ENCODE peak calls at places on chromosomes 12 and 14, in five cellular contexts. C is HEK293T, B is HepG2, J is NT2/D1, O is H1. H is an unnamed sample.

GRCh38 chr12:2319747-2320146 is 267.0 kb downstream of the CACNA1C start:
- DNase-seq in C (no peak), B (no peak), J (peak), O (no peak), H (no peak)

GRCh38 chr12:14824012-14824634 is 10.1 kb upstream of the SMCO3 start:
- DNase-seq in C (no peak), B (no peak), J (no peak), O (no peak), H (no peak)

GRCh38 chr12:87025976-87026375 is 769.8 kb upstream of the MGAT4C start:
- DNase-seq in C (no peak), B (no peak), J (no peak), O (no peak), H (no peak)

GRCh38 chr12:77782034-77782433 is 48.7 kb upstream of the NAV3 start:
- DNase-seq in C (no peak), B (no peak), J (no peak), O (no peak), H (no peak)

GRCh38 chr12:65662590-65662989 is 161.7 kb upstream of the HMGA2 start:
- DNase-seq in C (no peak), B (no peak), J (no peak), O (no peak), H (no peak)

GRCh38 chr14:32208490-32208889 is 5.4 kb upstream of the RNU6-8 start:
- DNase-seq in C (no peak), B (no peak), J (no peak), O (no peak), H (no peak)

GRCh38 chr14:61616524-61617185 is 78.7 kb upstream of the HIF1A start:
- DNase-seq in C (no peak), B (peak), J (no peak), O (no peak), H (no peak)

GRCh38 chr14:23600806-23601205 is 22.2 kb upstream of the JPH4 start:
- DNase-seq in C (no peak), B (no peak), J (no peak), O (no peak), H (no peak)

GRCh38 chr12:53604581-53604980 is 21.6 kb downstream of the ATF7 start:
- DNase-seq in C (no peak), B (no peak), J (no peak), O (no peak), H (no peak)

GRCh38 chr12:32302218-32302826 is 97.0 kb upstream of the FGD4 start:
- DNase-seq in C (peak), B (peak), J (peak), O (no peak), H (peak)

GRCh38 chr12:28629691-28630090 is 439.4 kb downstream of the CCDC91 start:
- DNase-seq in C (no peak), B (no peak), J (no peak), O (no peak), H (no peak)

GRCh38 chr14:68247867-68248266 is 428.3 kb downstream of the RAD51B start:
- DNase-seq in C (no peak), B (no peak), J (no peak), O (no peak), H (no peak)

GRCh38 chr12:57268264-57268663 is 17.3 kb upstream of the STAC3 start:
- DNase-seq in C (no peak), B (no peak), J (no peak), O (no peak), H (no peak)

GRCh38 chr12:103178681-103179080 is 221.2 kb downstream of the ASCL1 start:
- DNase-seq in C (no peak), B (no peak), J (no peak), O (no peak), H (no peak)

GRCh38 chr14:100522616-100523021 is 64.6 kb downstream of the BEGAIN start:
- DNase-seq in C (no peak), B (no peak), J (no peak), O (peak), H (no peak)

GRCh38 chr12:66269757-66270383 is 32.4 kb upstream of the HELB start:
- DNase-seq in C (peak), B (peak), J (no peak), O (no peak), H (peak)

GRCh38 chr12:88553941-88554658 is 26.2 kb downstream of the KITLG start:
- DNase-seq in C (peak), B (peak), J (no peak), O (no peak), H (no peak)

GRCh38 chr14:99971929-99972747 is 93.1 kb upstream of the EVL start:
- DNase-seq in C (peak), B (no peak), J (no peak), O (no peak), H (no peak)

GRCh38 chr12:108768591-108769500 is 37.5 kb upstream of the CORO1C start:
- DNase-seq in C (no peak), B (peak), J (no peak), O (peak), H (peak)

GRCh38 chr12:131987552-131987951 is 37.8 kb downstream of the EP400 start:
- DNase-seq in C (no peak), B (no peak), J (no peak), O (peak), H (no peak)

GRCh38 chr14:72974661-72975060 is 48.4 kb downstream of the DCAF4 start:
- DNase-seq in C (no peak), B (no peak), J (no peak), O (no peak), H (no peak)

GRCh38 chr14:88023658-88024187 is 18.8 kb downstream of the GPR65 start:
- DNase-seq in C (no peak), B (peak), J (no peak), O (no peak), H (no peak)

GRCh38 chr14:104576607-104577332 is 2.8 kb upstream of the C14orf180 start:
- DNase-seq in C (no peak), B (peak), J (no peak), O (no peak), H (no peak)

GRCh38 chr14:58765375-58765774 is 127.6 kb downstream of the DACT1 start:
- DNase-seq in C (no peak), B (no peak), J (no peak), O (no peak), H (no peak)

GRCh38 chr12:93380480-93381121 is 2.9 kb downstream of the NUDT4 start:
- DNase-seq in C (peak), B (peak), J (no peak), O (no peak), H (no peak)

GRCh38 chr12:5206401-5207175 is 162.9 kb downstream of the KCNA5 start:
- DNase-seq in C (no peak), B (no peak), J (no peak), O (no peak), H (no peak)

GRCh38 chr12:39145175-39145999 is 240.0 kb upstream of the CPNE8 start:
- DNase-seq in C (no peak), B (no peak), J (peak), O (peak), H (no peak)

GRCh38 chr12:98439471-98440164 is 75.8 kb upstream of the TMPO start:
- DNase-seq in C (no peak), B (no peak), J (no peak), O (no peak), H (no peak)

GRCh38 chr12:106254724-106255123 is 6.9 kb upstream of the CKAP4 start:
- DNase-seq in C (no peak), B (no peak), J (peak), O (no peak), H (no peak)

GRCh38 chr12:12705833-12706520 is 10.0 kb upstream of the GPR19 start:
- DNase-seq in C (no peak), B (no peak), J (no peak), O (no peak), H (no peak)

GRCh38 chr14:59278111-59278510 is 89.6 kb downstream of the DAAM1 start:
- DNase-seq in C (no peak), B (peak), J (no peak), O (no peak), H (no peak)

GRCh38 chr12:127680516-127680915 is 586.5 kb upstream of the TMEM132C start:
- DNase-seq in C (no peak), B (no peak), J (no peak), O (no peak), H (no peak)

GRCh38 chr12:53533476-53533875 is 26.2 kb upstream of the NPFF start:
- DNase-seq in C (no peak), B (no peak), J (no peak), O (no peak), H (no peak)

GRCh38 chr12:29534935-29535334 is 37.4 kb upstream of the OVCH1 start:
- DNase-seq in C (no peak), B (peak), J (no peak), O (no peak), H (no peak)

GRCh38 chr14:51327376-51327775 is 87.3 kb downstream of the TMX1 start:
- DNase-seq in C (no peak), B (no peak), J (no peak), O (no peak), H (no peak)

GRCh38 chr12:53959314-53959713 is 4.6 kb downstream of the HOXC12 start:
- DNase-seq in C (no peak), B (no peak), J (no peak), O (no peak), H (no peak)

GRCh38 chr12:43847427-43847826 is 11.5 kb downstream of the TMEM117 start:
- DNase-seq in C (no peak), B (no peak), J (no peak), O (no peak), H (no peak)

GRCh38 chr14:26255213-26255612 is 342.6 kb downstream of the NOVA1 start:
- DNase-seq in C (peak), B (no peak), J (no peak), O (no peak), H (no peak)

GRCh38 chr12:46073321-46073720 is 82.9 kb upstream of the SCAF11 start:
- DNase-seq in C (no peak), B (no peak), J (no peak), O (no peak), H (no peak)

GRCh38 chr12:46067062-46067461 is 76.7 kb upstream of the SCAF11 start:
- DNase-seq in C (no peak), B (no peak), J (no peak), O (no peak), H (no peak)

GRCh38 chr12:46065412-46066166 is 75.2 kb upstream of the SCAF11 start:
- DNase-seq in C (no peak), B (no peak), J (no peak), O (no peak), H (peak)

GRCh38 chr12:46071769-46072624 is 81.6 kb upstream of the SCAF11 start:
- DNase-seq in C (peak), B (peak), J (peak), O (peak), H (peak)

DNA sequence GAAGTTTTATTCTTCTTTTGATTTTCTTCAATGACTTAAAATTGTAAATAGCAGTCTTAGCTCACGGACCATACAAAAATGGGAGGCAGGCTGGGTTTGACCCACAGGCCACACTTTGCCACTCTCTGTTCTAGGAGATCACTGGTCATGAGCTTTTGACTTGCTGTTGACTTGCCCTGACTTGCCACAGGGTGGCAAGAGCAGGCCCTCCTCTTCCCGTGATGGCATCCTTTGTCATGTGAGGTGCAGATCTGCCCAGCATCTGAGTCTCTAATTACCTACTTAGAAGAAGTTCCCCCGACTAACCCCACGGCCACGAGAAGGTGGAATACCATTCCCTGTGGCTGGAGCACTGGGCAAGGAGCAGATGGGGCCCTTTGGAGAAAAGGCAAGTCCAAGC is 81.0 kb upstream of the SCAF11 start:
- DNase-seq in C (no peak), B (no peak), J (no peak), O (no peak), H (no peak)
- TF ChIP-seq SUZ12 in C (no peak), B (no peak), J (no peak), O (no peak), H (no peak)

GRCh38 chr12:110638792-110639191 is 24.9 kb downstream of the TCTN1 start:
- DNase-seq in C (no peak), B (no peak), J (no peak), O (no peak), H (no peak)

GRCh38 chr12:110641512-110641911 is 27.6 kb downstream of the TCTN1 start:
- DNase-seq in C (peak), B (no peak), J (no peak), O (no peak), H (no peak)

GRCh38 chr12:110637869-110638441 is 24.0 kb downstream of the TCTN1 start:
- DNase-seq in C (no peak), B (no peak), J (no peak), O (no peak), H (no peak)

GRCh38 chr12:110640275-110641025 is 26.5 kb downstream of the TCTN1 start:
- DNase-seq in C (no peak), B (no peak), J (no peak), O (no peak), H (no peak)

GRCh38 chr12:110639336-110640178 is 25.6 kb downstream of the TCTN1 start:
- DNase-seq in C (no peak), B (no peak), J (no peak), O (no peak), H (no peak)
- TF ChIP-seq SUZ12 in C (no peak), B (no peak), J (no peak), O (no peak), H (no peak)

DNA sequence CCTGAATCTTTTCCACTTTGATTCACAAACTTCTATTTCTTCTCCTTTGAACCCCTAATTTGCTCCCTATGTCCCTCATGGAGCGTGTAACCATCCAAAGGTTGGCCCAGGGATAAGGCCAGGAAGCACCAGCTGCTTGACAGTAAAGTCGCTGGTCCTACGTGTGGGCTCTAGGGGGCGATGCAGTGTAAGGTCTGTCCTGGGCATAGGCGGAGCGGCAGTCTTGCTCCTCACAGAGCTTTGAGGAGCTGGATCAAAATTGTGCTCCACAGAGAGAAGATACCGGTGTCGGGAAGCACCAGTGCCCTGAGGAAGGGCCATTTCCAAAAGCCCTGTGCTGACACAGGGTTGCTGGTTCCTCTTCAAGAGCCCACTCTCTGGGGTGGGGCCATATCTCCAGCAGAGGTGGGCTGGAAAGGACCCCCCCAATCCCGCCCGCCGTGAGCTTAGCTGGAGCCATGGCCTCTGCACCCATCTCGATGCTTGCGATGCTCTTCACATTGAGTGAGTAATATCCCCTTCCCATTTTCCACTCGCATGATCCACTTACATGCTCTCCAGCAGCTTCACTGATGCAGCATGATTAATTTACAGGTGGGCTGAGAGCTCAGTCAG is 49.9 kb upstream of the OR4E1 start:
- DNase-seq in C (peak), B (peak), J (peak), O (peak), H (no peak)
- TF ChIP-seq SUZ12 in C (no peak), B (no peak), J (no peak), O (no peak), H (no peak)

GRCh38 chr14:102982852-102983470 is 60.5 kb downstream of the AMN start:
- DNase-seq in C (no peak), B (no peak), J (no peak), O (no peak), H (no peak)
- TF ChIP-seq SUZ12 in C (no peak), B (no peak), J (no peak), O (no peak), H (no peak)

DNA sequence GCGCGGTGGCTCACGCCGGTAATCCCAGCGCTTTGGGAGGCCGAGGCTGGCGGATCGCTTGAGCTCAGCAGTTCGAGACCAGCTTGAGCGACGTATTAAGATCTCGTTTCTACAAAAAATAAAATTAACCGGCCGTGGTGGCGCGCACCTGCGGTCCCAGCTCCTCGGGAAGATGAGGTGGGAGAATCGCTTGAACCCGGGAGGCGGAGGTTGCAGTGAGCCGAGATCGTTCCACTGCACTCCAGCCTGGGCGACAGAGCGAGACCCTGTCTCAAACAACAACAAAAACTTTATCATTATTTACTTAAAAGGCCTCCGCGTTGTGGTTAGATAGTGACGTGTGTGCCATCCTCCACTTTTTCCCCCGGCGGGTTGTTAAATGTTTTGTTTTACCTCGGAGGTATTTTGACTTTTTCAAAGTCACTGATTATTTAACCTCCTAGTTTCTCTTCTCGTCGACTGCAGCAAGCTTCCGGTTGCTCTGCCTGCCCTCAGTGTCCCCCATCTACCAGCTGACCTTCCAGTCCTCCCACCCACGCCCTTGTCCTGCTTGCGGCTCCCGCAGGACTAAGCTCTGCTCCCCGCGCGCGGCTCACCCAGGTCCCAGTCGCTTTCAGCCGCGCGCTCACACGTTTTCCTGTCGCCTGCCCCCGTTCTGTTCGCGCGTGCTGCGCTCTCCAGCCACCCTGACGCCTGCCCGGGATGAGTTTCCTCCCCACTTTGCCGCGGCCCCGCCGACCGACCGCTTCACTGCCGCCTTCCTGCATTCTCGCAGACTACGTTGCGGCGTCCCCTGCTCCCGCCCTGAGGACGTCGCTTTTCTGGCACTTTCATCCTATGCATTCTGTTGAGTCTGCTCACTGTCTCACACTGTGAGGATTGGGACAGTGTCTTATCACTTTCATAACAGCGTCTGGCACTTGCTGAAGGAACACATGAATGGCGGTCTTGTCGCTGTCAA is 1.2 kb upstream of the SCAF11 start:
- DNase-seq in C (peak), B (peak), J (peak), O (peak), H (no peak)
- TF ChIP-seq SUZ12 in C (no peak), B (no peak), J (no peak), O (no peak), H (no peak)

DNA sequence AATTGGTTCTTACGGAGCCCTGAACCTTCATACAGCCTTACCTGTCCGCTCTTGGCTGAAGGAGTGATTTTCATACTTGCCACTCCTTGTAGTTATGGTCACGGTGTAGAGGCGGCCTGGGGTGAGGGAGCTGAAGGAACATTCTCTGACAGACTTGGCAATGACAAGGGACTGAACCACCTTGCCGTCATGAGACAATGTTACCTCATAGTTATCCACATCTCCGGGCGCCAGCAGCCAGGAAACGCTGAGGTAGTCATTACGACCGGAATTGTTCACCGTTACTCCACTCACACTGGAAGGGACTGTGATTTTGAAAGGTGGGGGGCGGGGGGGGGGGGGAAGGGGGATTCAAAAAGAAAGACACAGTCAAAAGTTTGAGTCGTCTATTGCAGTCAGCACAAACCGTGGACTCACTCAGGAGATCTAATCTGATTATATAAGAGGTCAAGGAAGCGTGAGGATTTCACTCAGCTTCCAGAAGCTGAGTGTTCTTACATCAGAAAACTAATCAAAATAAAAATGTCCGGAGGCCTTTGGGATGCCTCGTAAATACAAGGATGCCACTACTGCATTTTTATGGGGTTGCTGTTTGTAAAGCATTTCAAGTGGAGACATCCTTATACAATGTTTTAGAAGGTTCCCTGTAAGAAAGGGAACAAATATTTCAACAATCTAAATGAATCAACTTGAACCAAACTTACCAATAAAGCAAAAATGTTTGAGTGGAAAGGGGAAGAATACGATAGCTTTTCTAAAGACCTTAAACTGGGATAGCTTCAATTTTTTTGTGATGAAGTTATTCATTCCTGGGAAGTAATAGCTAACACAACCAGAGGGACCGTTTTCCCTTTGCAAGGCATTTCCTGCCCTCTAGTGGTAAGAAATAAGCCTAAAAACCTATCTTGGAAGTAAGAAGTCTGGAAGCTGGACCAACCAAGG is 60.6 kb downstream of the PTPRB start:
- DNase-seq in C (peak), B (peak), J (peak), O (no peak), H (peak)
- TF ChIP-seq SUZ12 in C (no peak), B (no peak), J (no peak), O (no peak), H (no peak)

GRCh38 chr12:58316926-58317325 is 375.6 kb downstream of the ATP23 start:
- DNase-seq in C (no peak), B (no peak), J (no peak), O (no peak), H (no peak)
- TF ChIP-seq SUZ12 in C (no peak), B (no peak), J (no peak), O (no peak), H (no peak)

H was measured in GM12878.